ENCODE peak calls at places on chromosome 16, in five cellular contexts. One of them, this sample, is unnamed.

GRCh38 chr16:8867483-8868271 is 1.1 kb downstream of the CARHSP1 start:
- DNase-seq in OCI-M1: peak; percentile 62
- DNase-seq in ELF-1: peak; percentile 56
- DNase-seq in stimulated activated CD4-positive, alpha-beta T cell treated with anti-CD3 and anti-CD28 coated beads, Interleukin-15, amount 100 ng/mL, for 1 hour: no peak
- DNase-seq in AG20443: peak; percentile 40
- DNase-seq in this sample: peak; percentile 76

GRCh38 chr16:86443508-86444130 is 66.7 kb upstream of the FOXF1 start:
- DNase-seq in ELF-1: no peak
- DNase-seq in stimulated activated CD4-positive, alpha-beta T cell treated with anti-CD3 and anti-CD28 coated beads, Interleukin-15, amount 100 ng/mL, for 1 hour: no peak
- DNase-seq in OCI-M1: no peak
- DNase-seq in AG20443: no peak
- DNase-seq in this sample: no peak

GRCh38 chr16:67539271-67539670 is 10.6 kb downstream of the RIPOR1 start:
- DNase-seq in OCI-M1: no peak
- DNase-seq in AG20443: no peak
- DNase-seq in stimulated activated CD4-positive, alpha-beta T cell treated with anti-CD3 and anti-CD28 coated beads, Interleukin-15, amount 100 ng/mL, for 1 hour: no peak
- DNase-seq in ELF-1: peak; percentile 18
- DNase-seq in this sample: no peak

GRCh38 chr16:62135903-62136302 is 99.7 kb upstream of the CDH8 start:
- DNase-seq in stimulated activated CD4-positive, alpha-beta T cell treated with anti-CD3 and anti-CD28 coated beads, Interleukin-15, amount 100 ng/mL, for 1 hour: no peak
- DNase-seq in ELF-1: no peak
- DNase-seq in AG20443: no peak
- DNase-seq in OCI-M1: no peak
- DNase-seq in this sample: no peak

GRCh38 chr16:29744541-29745101 is 1.2 kb downstream of the C16orf54 start:
- DNase-seq in OCI-M1: no peak
- DNase-seq in stimulated activated CD4-positive, alpha-beta T cell treated with anti-CD3 and anti-CD28 coated beads, Interleukin-15, amount 100 ng/mL, for 1 hour: no peak
- DNase-seq in AG20443: no peak
- DNase-seq in ELF-1: no peak
- DNase-seq in this sample: no peak

GRCh38 chr16:57301126-57301817 is 16.8 kb upstream of the PLLP start:
- DNase-seq in ELF-1: no peak
- DNase-seq in OCI-M1: no peak
- DNase-seq in AG20443: no peak
- DNase-seq in stimulated activated CD4-positive, alpha-beta T cell treated with anti-CD3 and anti-CD28 coated beads, Interleukin-15, amount 100 ng/mL, for 1 hour: no peak
- DNase-seq in this sample: peak; percentile 61

GRCh38 chr16:75096730-75097129 is 19.9 kb downstream of the LDHD start:
- DNase-seq in stimulated activated CD4-positive, alpha-beta T cell treated with anti-CD3 and anti-CD28 coated beads, Interleukin-15, amount 100 ng/mL, for 1 hour: no peak
- DNase-seq in ELF-1: peak; percentile 92
- DNase-seq in OCI-M1: no peak
- DNase-seq in AG20443: peak; percentile 40
- DNase-seq in this sample: peak; percentile 91

GRCh38 chr16:67169642-67170167 is 633 bp upstream of the NOL3 start:
- DNase-seq in ELF-1: peak; percentile 88
- DNase-seq in stimulated activated CD4-positive, alpha-beta T cell treated with anti-CD3 and anti-CD28 coated beads, Interleukin-15, amount 100 ng/mL, for 1 hour: no peak
- DNase-seq in OCI-M1: peak; percentile 69
- DNase-seq in AG20443: no peak
- DNase-seq in this sample: peak; percentile 96

GRCh38 chr16:89863741-89864391 is 9.5 kb upstream of the TCF25 start:
- DNase-seq in stimulated activated CD4-positive, alpha-beta T cell treated with anti-CD3 and anti-CD28 coated beads, Interleukin-15, amount 100 ng/mL, for 1 hour: no peak
- DNase-seq in ELF-1: no peak
- DNase-seq in OCI-M1: no peak
- DNase-seq in AG20443: no peak
- DNase-seq in this sample: no peak

GRCh38 chr16:12904041-12904671 is 2.8 kb downstream of the SHISA9 start:
- DNase-seq in AG20443: no peak
- DNase-seq in OCI-M1: no peak
- DNase-seq in stimulated activated CD4-positive, alpha-beta T cell treated with anti-CD3 and anti-CD28 coated beads, Interleukin-15, amount 100 ng/mL, for 1 hour: no peak
- DNase-seq in ELF-1: peak; percentile 54
- DNase-seq in this sample: peak; percentile 76

GRCh38 chr16:57264950-57265371 is 19.5 kb downstream of the PLLP start:
- DNase-seq in AG20443: no peak
- DNase-seq in OCI-M1: no peak
- DNase-seq in stimulated activated CD4-positive, alpha-beta T cell treated with anti-CD3 and anti-CD28 coated beads, Interleukin-15, amount 100 ng/mL, for 1 hour: no peak
- DNase-seq in ELF-1: no peak
- DNase-seq in this sample: no peak

GRCh38 chr16:10608687-10609409 is 28.4 kb upstream of the EMP2 start:
- DNase-seq in OCI-M1: no peak
- DNase-seq in AG20443: peak; percentile 73
- DNase-seq in stimulated activated CD4-positive, alpha-beta T cell treated with anti-CD3 and anti-CD28 coated beads, Interleukin-15, amount 100 ng/mL, for 1 hour: no peak
- DNase-seq in ELF-1: no peak
- DNase-seq in this sample: no peak

GRCh38 chr16:86343733-86344585 is 166.4 kb upstream of the FOXF1 start:
- DNase-seq in stimulated activated CD4-positive, alpha-beta T cell treated with anti-CD3 and anti-CD28 coated beads, Interleukin-15, amount 100 ng/mL, for 1 hour: no peak
- DNase-seq in OCI-M1: no peak
- DNase-seq in AG20443: no peak
- DNase-seq in ELF-1: no peak
- DNase-seq in this sample: no peak

GRCh38 chr16:89217388-89218191 is at the start of gene ZNF778:
- DNase-seq in OCI-M1: peak; percentile 92
- DNase-seq in ELF-1: peak; percentile 91
- DNase-seq in AG20443: peak; percentile 95
- DNase-seq in stimulated activated CD4-positive, alpha-beta T cell treated with anti-CD3 and anti-CD28 coated beads, Interleukin-15, amount 100 ng/mL, for 1 hour: peak; percentile 65
- DNase-seq in this sample: peak; percentile 91

GRCh38 chr16:69481901-69482341 is 57.5 kb downstream of the CYB5B start:
- DNase-seq in AG20443: peak; percentile 77
- DNase-seq in stimulated activated CD4-positive, alpha-beta T cell treated with anti-CD3 and anti-CD28 coated beads, Interleukin-15, amount 100 ng/mL, for 1 hour: no peak
- DNase-seq in ELF-1: peak; percentile 28
- DNase-seq in OCI-M1: no peak
- DNase-seq in this sample: peak; percentile 67

GRCh38 chr16:68367034-68367433 is 56.2 kb downstream of the PRMT7 start:
- DNase-seq in AG20443: peak; percentile 65
- DNase-seq in stimulated activated CD4-positive, alpha-beta T cell treated with anti-CD3 and anti-CD28 coated beads, Interleukin-15, amount 100 ng/mL, for 1 hour: no peak
- DNase-seq in OCI-M1: peak; percentile 66
- DNase-seq in ELF-1: peak; percentile 83
- DNase-seq in this sample: peak; percentile 90

GRCh38 chr16:23573822-23574221 is 16.3 kb downstream of the UBFD1 start:
- DNase-seq in stimulated activated CD4-positive, alpha-beta T cell treated with anti-CD3 and anti-CD28 coated beads, Interleukin-15, amount 100 ng/mL, for 1 hour: no peak
- DNase-seq in ELF-1: no peak
- DNase-seq in AG20443: no peak
- DNase-seq in OCI-M1: no peak
- DNase-seq in this sample: no peak

GRCh38 chr16:48164907-48165715 is 9.3 kb upstream of the ABCC12 start:
- DNase-seq in OCI-M1: peak; percentile 59
- DNase-seq in stimulated activated CD4-positive, alpha-beta T cell treated with anti-CD3 and anti-CD28 coated beads, Interleukin-15, amount 100 ng/mL, for 1 hour: peak; percentile 59
- DNase-seq in ELF-1: peak; percentile 92
- DNase-seq in AG20443: peak; percentile 92
- DNase-seq in this sample: peak; percentile 94

GRCh38 chr16:10138881-10139280 is 43.3 kb downstream of the GRIN2A start:
- DNase-seq in stimulated activated CD4-positive, alpha-beta T cell treated with anti-CD3 and anti-CD28 coated beads, Interleukin-15, amount 100 ng/mL, for 1 hour: no peak
- DNase-seq in OCI-M1: no peak
- DNase-seq in ELF-1: no peak
- DNase-seq in AG20443: no peak
- DNase-seq in this sample: no peak

GRCh38 chr16:11139624-11140375 is 116.2 kb downstream of the SOCS1 start:
- DNase-seq in AG20443: no peak
- DNase-seq in OCI-M1: no peak
- DNase-seq in ELF-1: no peak
- DNase-seq in stimulated activated CD4-positive, alpha-beta T cell treated with anti-CD3 and anti-CD28 coated beads, Interleukin-15, amount 100 ng/mL, for 1 hour: peak; percentile 7
- DNase-seq in this sample: peak; percentile 75

GRCh38 chr16:55623640-55624039 is 32.1 kb upstream of the SLC6A2 start:
- DNase-seq in ELF-1: no peak
- DNase-seq in stimulated activated CD4-positive, alpha-beta T cell treated with anti-CD3 and anti-CD28 coated beads, Interleukin-15, amount 100 ng/mL, for 1 hour: no peak
- DNase-seq in AG20443: no peak
- DNase-seq in OCI-M1: no peak
- DNase-seq in this sample: no peak

GRCh38 chr16:50762241-50762640 is 20.4 kb downstream of the CYLD start:
- DNase-seq in ELF-1: no peak
- DNase-seq in OCI-M1: no peak
- DNase-seq in stimulated activated CD4-positive, alpha-beta T cell treated with anti-CD3 and anti-CD28 coated beads, Interleukin-15, amount 100 ng/mL, for 1 hour: no peak
- DNase-seq in AG20443: no peak
- DNase-seq in this sample: no peak